ENCODE peak calls at places on chromosomes 6 and 20, in five cellular contexts. C is GM12878, I is K562, O is H1, D is HepG2. S is an unnamed sample.

GRCh38 chr6:143397229-143398222 is 53.0 kb downstream of the ADAT2 start:
- DNase-seq in C (no peak), I (no peak), O (no peak), D (peak; percentile 99), S (peak; percentile 38)

GRCh38 chr6:6993503-6994237 is 114.1 kb upstream of the RREB1 start:
- DNase-seq in C (no peak), I (no peak), O (no peak), D (peak; percentile 41), S (no peak)

GRCh38 chr6:8113260-8113659 is 10.9 kb upstream of the EEF1E1 start:
- DNase-seq in C (no peak), I (no peak), O (no peak), D (no peak), S (no peak)

GRCh38 chr6:70166088-70166958 is 136.6 kb downstream of the COL9A1 start:
- DNase-seq in C (no peak), I (peak; percentile 76), O (peak; percentile 79), D (peak; percentile 8), S (peak; percentile 74)

GRCh38 chr20:44023515-44024371 is 109.1 kb downstream of the TOX2 start:
- DNase-seq in C (no peak), I (no peak), O (no peak), D (no peak), S (no peak)

GRCh38 chr6:165861226-165861625 is 198.2 kb upstream of the PDE10A start:
- DNase-seq in C (no peak), I (no peak), O (peak; percentile 68), D (no peak), S (no peak)

GRCh38 chr6:167252271-167252670 is 38.8 kb upstream of the UNC93A start:
- DNase-seq in C (no peak), I (no peak), O (no peak), D (no peak), S (no peak)

GRCh38 chr6:148069256-148069655 is 273.4 kb upstream of the SASH1 start:
- DNase-seq in C (no peak), I (no peak), O (no peak), D (no peak), S (no peak)

GRCh38 chr20:34629904-34630303 is 47.0 kb downstream of the PIGU start:
- DNase-seq in C (no peak), I (no peak), O (no peak), D (no peak), S (no peak)

GRCh38 chr20:59018817-59019216 is 412 bp upstream of the TUBB1 start:
- DNase-seq in C (no peak), I (no peak), O (peak; percentile 42), D (no peak), S (no peak)

GRCh38 chr6:7479801-7480266 is 61.6 kb upstream of the DSP start:
- DNase-seq in C (no peak), I (no peak), O (no peak), D (no peak), S (no peak)

GRCh38 chr6:17599885-17600526 is at the start of gene FAM8A1:
- DNase-seq in C (peak; percentile 66), I (peak; percentile 97), O (peak; percentile 96), D (peak; percentile 91), S (peak; percentile 97)
- TF ChIP-seq ATF2 in C (no peak), I (no peak), O (no peak), D (no peak), S (no peak)

DNA sequence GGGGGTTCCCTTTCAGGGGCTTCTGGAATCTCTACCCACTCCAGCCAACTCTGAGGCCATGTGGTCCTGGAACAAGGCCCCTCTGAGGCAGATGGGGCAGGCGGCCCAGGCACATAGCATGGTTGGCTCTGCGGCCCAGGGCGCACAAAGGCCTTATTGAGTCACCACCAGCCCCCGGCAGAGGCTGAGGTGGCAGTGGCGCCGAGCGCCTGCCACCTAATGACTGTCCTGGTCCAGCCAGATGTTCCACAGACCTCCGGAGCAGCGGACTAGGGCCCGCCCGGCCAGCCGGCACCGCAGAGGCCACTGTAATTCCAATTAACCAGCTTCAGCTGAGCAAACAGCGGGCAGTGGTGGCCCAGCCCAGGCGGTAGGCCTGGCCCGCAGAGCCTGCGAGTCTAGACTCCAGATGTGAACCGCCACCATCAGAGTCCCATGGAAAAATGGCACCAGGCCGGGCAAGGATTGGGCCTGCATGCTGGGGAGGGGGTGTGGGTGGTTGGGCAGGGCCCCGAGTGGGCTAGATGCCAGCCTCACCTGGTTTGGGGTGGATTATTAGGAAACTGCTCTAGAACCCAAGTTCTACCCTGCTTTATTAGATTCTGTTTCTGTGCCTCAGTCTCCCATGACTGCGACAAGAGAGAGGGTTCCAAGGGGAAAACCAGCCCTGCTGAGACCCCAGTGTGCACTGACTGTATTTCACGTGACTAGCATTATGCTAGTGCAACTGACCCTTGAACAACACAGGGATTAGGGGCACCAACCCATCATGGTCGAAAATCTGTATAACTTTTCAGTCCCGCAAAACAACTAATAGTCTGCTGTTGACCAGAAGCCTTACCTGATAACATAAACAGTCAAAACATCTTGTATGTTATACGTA is 34.1 kb upstream of the ID1 start:
- DNase-seq in C (no peak), I (no peak), O (no peak), D (peak; percentile 33), S (no peak)
- TF ChIP-seq CREB1 in C (no peak), I (no peak), O (no peak), D (no peak), S (no peak)

DNA sequence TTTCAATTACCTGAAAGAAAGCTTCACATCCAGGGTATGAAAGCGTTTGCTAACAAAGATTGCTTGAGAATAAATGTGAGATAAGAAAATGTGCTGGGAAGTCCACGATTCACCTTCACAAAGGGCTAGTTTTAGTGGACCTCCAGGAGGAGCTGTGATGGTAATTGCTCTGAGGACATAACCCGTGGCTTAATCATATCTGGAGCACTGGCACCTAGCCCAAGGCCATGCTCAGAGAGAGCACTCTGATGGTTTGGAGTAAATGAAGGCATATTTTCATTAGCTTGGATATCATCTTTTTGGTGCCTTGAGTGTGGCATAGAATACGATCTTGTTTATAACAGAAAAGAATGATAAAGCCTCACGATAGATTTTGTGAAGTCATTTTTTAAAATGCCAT is 46.9 kb upstream of the BACH2 start:
- DNase-seq in C (no peak), I (no peak), O (no peak), D (no peak), S (no peak)
- TF ChIP-seq ATF2 in C (no peak), I (no peak), O (no peak), D (no peak), S (no peak)

GRCh38 chr6:79630400-79630882 is 688 bp upstream of the SH3BGRL2 start:
- DNase-seq in C (no peak), I (no peak), O (no peak), D (no peak), S (no peak)

GRCh38 chr6:79630883-79631799 is at the start of gene SH3BGRL2:
- DNase-seq in C (no peak), I (peak; percentile 89), O (peak; percentile 90), D (peak; percentile 89), S (peak; percentile 91)

GRCh38 chr6:79634491-79634890 is 3.4 kb downstream of the SH3BGRL2 start:
- DNase-seq in C (no peak), I (no peak), O (no peak), D (no peak), S (no peak)

GRCh38 chr6:79631800-79632172 is 657 bp downstream of the SH3BGRL2 start:
- DNase-seq in C (no peak), I (no peak), O (peak; percentile 56), D (no peak), S (no peak)

GRCh38 chr6:79632580-79632979 is 1.5 kb downstream of the SH3BGRL2 start:
- DNase-seq in C (no peak), I (peak; percentile 42), O (no peak), D (peak; percentile 44), S (no peak)
- TF ChIP-seq CREB1 in C (no peak), I (no peak), O (no peak), D (no peak), S (no peak)

GRCh38 chr6:116255246-116255800 is 1.4 kb upstream of the TSPYL4 start:
- DNase-seq in C (no peak), I (peak; percentile 51), O (no peak), D (peak; percentile 65), S (no peak)
- TF ChIP-seq ATF2 in C (no peak), I (no peak), O (no peak), D (peak; percentile 32), S (no peak)